ENCODE peak calls at places on chromosome 17, in four cellular contexts. One of them, this sample, is unnamed.
A peak's percentile ranks its signal among the peaks of the same experiment; 100 is the strongest.

GRCh38 chr17:48561894-48562810 is 16.0 kb downstream of the HOXB4 start:
- DNase-seq in body of pancreas: no peak
- DNase-seq in endodermal cell: no peak
- DNase-seq in K562: peak; percentile 59
- DNase-seq in this sample: no peak

GRCh38 chr17:20096430-20096829 is 87.3 kb downstream of the SPECC1 start:
- DNase-seq in body of pancreas: no peak
- DNase-seq in endodermal cell: no peak
- DNase-seq in K562: no peak
- DNase-seq in this sample: no peak

GRCh38 chr17:74212262-74212912 is 984 bp upstream of the TTYH2 start:
- DNase-seq in body of pancreas: no peak
- DNase-seq in endodermal cell: peak; percentile 88
- DNase-seq in K562: peak; percentile 43
- DNase-seq in this sample: no peak

GRCh38 chr17:74512041-74512440 is 19.2 kb downstream of the CD300LB start:
- DNase-seq in body of pancreas: no peak
- DNase-seq in endodermal cell: no peak
- DNase-seq in K562: no peak
- DNase-seq in this sample: no peak

GRCh38 chr17:28576758-28577465 is at the start of gene ALDOC:
- DNase-seq in body of pancreas: peak; percentile 98
- DNase-seq in endodermal cell: peak; percentile 100
- DNase-seq in K562: peak; percentile 100
- DNase-seq in this sample: peak; percentile 86

GRCh38 chr17:63694229-63694973 is 5.5 kb downstream of the LIMD2 start:
- DNase-seq in body of pancreas: no peak
- DNase-seq in endodermal cell: peak; percentile 80
- DNase-seq in K562: no peak
- DNase-seq in this sample: peak; percentile 18

GRCh38 chr17:177155-177554 is 4.3 kb downstream of the DOC2B start:
- DNase-seq in body of pancreas: no peak
- DNase-seq in endodermal cell: no peak
- DNase-seq in K562: no peak
- DNase-seq in this sample: no peak

GRCh38 chr17:29138991-29139682 is 41.1 kb downstream of the MYO18A start:
- DNase-seq in body of pancreas: no peak
- DNase-seq in endodermal cell: no peak
- DNase-seq in K562: no peak
- DNase-seq in this sample: no peak

GRCh38 chr17:50206604-50207293 is 5.3 kb upstream of the COL1A1 start:
- DNase-seq in body of pancreas: no peak
- DNase-seq in endodermal cell: peak; percentile 94
- DNase-seq in K562: peak; percentile 57
- DNase-seq in this sample: peak; percentile 43

GRCh38 chr17:75504347-75505151 is 10.8 kb downstream of the CASKIN2 start:
- DNase-seq in body of pancreas: peak; percentile 65
- DNase-seq in endodermal cell: peak; percentile 93
- DNase-seq in K562: peak; percentile 73
- DNase-seq in this sample: no peak

GRCh38 chr17:44707755-44708400 is 587 bp upstream of the DBF4B start:
- DNase-seq in body of pancreas: no peak
- DNase-seq in endodermal cell: no peak
- DNase-seq in K562: peak; percentile 32
- DNase-seq in this sample: no peak

GRCh38 chr17:4574448-4575045 is 9.8 kb upstream of the SMTNL2 start:
- DNase-seq in body of pancreas: no peak
- DNase-seq in endodermal cell: no peak
- DNase-seq in K562: no peak
- DNase-seq in this sample: no peak
- H3K27ac ChIP-seq in body of pancreas: no peak overlapping the region
- H3K27ac ChIP-seq in endodermal cell: no peak overlapping the region
- H3K27ac ChIP-seq in K562: no peak overlapping the region
- H3K27ac ChIP-seq in this sample: no peak overlapping the region

GRCh38 chr17:79983456-79983855 is 52.2 kb downstream of the TBC1D16 start:
- DNase-seq in body of pancreas: peak; percentile 2
- DNase-seq in endodermal cell: no peak
- DNase-seq in K562: no peak
- DNase-seq in this sample: no peak
- H3K36me3 ChIP-seq in body of pancreas: no peaks in the 10 kb centered on the region
- H3K36me3 ChIP-seq in endodermal cell: peaks cover 6% of the 10 kb centered on the region
- H3K36me3 ChIP-seq in K562: no peaks in the 10 kb centered on the region
- H3K36me3 ChIP-seq in this sample: peaks cover 3% of the 10 kb centered on the region

GRCh38 chr17:78126895-78127239 is 1.7 kb downstream of the TMC6 start:
- DNase-seq in body of pancreas: no peak
- DNase-seq in endodermal cell: no peak
- DNase-seq in K562: peak; percentile 31
- DNase-seq in this sample: no peak
- H3K4me1 ChIP-seq in body of pancreas: peaks cover 41% of the 10 kb centered on the region
- H3K4me1 ChIP-seq in endodermal cell: peaks cover 5% of the 10 kb centered on the region
- H3K4me1 ChIP-seq in K562: peaks cover 85% of the 10 kb centered on the region
- H3K4me1 ChIP-seq in this sample: peaks cover 27% of the 10 kb centered on the region

DNA sequence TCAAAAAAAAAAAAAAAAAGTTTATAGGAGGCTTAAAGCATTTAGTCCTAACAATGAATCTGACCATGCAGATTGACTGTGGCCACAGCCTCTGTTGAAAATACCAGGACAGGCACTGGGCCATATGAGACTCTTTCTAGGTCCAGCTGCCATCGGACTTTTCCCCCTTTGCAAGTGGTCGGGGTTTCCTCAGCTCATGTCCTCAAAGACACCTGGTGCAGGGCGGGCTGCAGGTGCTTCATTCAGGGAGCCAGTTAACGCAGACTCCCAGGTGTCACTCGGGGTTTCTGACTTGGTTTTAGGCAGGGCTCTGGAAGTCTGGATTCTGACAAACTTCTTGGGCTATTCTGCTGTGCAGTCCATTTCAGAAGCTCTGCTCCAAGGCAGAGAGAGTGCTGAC is 20.9 kb downstream of the ELAC2 start:
- DNase-seq in body of pancreas: no peak
- DNase-seq in endodermal cell: no peak
- DNase-seq in K562: no peak
- DNase-seq in this sample: no peak
- H3K27ac ChIP-seq in body of pancreas: no peak overlapping the region
- H3K27ac ChIP-seq in endodermal cell: no peak overlapping the region
- H3K27ac ChIP-seq in K562: no peak overlapping the region
- H3K27ac ChIP-seq in this sample: no peak overlapping the region